ENCODE peak calls at places on chromosomes 2 and 18, in six cellular contexts. B is mesenchymal stem cell, I is H9, W is IMR-90, G is mesendoderm, E is H1. C is an unnamed sample.

GRCh38 chr2:96423281-96423680 is 81.9 kb downstream of the NEURL3 start:
- DNase-seq in B (no peak), I (no peak), W (no peak), G (no peak), E (no peak), C (no peak)

GRCh38 chr2:42025151-42025582 is 22.7 kb upstream of the PKDCC start:
- DNase-seq in B (peak; percentile 32), I (peak; percentile 61), W (peak; percentile 71), G (peak; percentile 93), E (no peak), C (no peak)

GRCh38 chr2:108640731-108641130 is 78.6 kb upstream of the RANBP2 start:
- DNase-seq in B (peak; percentile 93), I (no peak), W (peak; percentile 93), G (no peak), E (no peak), C (no peak)

GRCh38 chr2:160332318-160332717 is 132.2 kb upstream of the ITGB6 start:
- DNase-seq in B (peak; percentile 66), I (no peak), W (peak; percentile 65), G (peak; percentile 92), E (no peak), C (no peak)

GRCh38 chr2:129354662-129355061 is 624.8 kb upstream of the RAB6C start:
- DNase-seq in B (no peak), I (no peak), W (no peak), G (no peak), E (no peak), C (no peak)

GRCh38 chr2:138496096-138496651 is 5.4 kb upstream of the SPOPL start:
- DNase-seq in B (no peak), I (peak; percentile 35), W (no peak), G (no peak), E (no peak), C (no peak)

GRCh38 chr2:7118606-7119503 is 201.6 kb downstream of the RNF144A start:
- DNase-seq in B (peak; percentile 37), I (no peak), W (peak; percentile 13), G (peak; percentile 46), E (no peak), C (peak; percentile 50)

GRCh38 chr2:155525194-155525593 is 807.3 kb downstream of the NR4A2 start:
- DNase-seq in B (no peak), I (no peak), W (no peak), G (no peak), E (no peak), C (no peak)

GRCh38 chr2:119463136-119463535 is 31.5 kb downstream of the TMEM37 start:
- DNase-seq in B (no peak), I (no peak), W (no peak), G (no peak), E (no peak), C (no peak)

GRCh38 chr2:235263205-235264120 is 230.4 kb upstream of the AGAP1 start:
- DNase-seq in B (peak; percentile 96), I (peak; percentile 38), W (peak; percentile 93), G (peak; percentile 68), E (no peak), C (no peak)

GRCh38 chr2:64359892-64360657 is 93.9 kb upstream of the LGALSL start:
- DNase-seq in B (peak; percentile 96), I (peak; percentile 52), W (peak; percentile 92), G (peak; percentile 59), E (no peak), C (no peak)

GRCh38 chr2:164910091-164910899 is 45.0 kb downstream of the SLC38A11 start:
- DNase-seq in B (peak; percentile 75), I (no peak), W (peak; percentile 77), G (peak; percentile 63), E (no peak), C (no peak)

GRCh38 chr2:1219901-1220691 is 193.2 kb upstream of the TPO start:
- DNase-seq in B (no peak), I (no peak), W (no peak), G (no peak), E (no peak), C (no peak)

GRCh38 chr2:224887159-224887558 is 155.1 kb downstream of the DOCK10 start:
- DNase-seq in B (no peak), I (no peak), W (peak; percentile 56), G (no peak), E (no peak), C (no peak)

GRCh38 chr2:99488587-99488998 is 1.2 kb downstream of the REV1 start:
- DNase-seq in B (peak; percentile 67), I (no peak), W (peak; percentile 39), G (no peak), E (no peak), C (no peak)

GRCh38 chr2:41378420-41378819 is 669.4 kb upstream of the PKDCC start:
- DNase-seq in B (no peak), I (no peak), W (no peak), G (no peak), E (no peak), C (no peak)

GRCh38 chr18:21996261-21996892 is 173.0 kb upstream of the GATA6 start:
- DNase-seq in B (no peak), I (no peak), W (no peak), G (no peak), E (no peak), C (no peak)

GRCh38 chr2:239854596-239854995 is 170.5 kb downstream of the NDUFA10 start:
- DNase-seq in B (no peak), I (no peak), W (no peak), G (no peak), E (no peak), C (no peak)

GRCh38 chr2:174259981-174260380 is 11.6 kb upstream of the OLA1 start:
- DNase-seq in B (peak; percentile 80), I (no peak), W (peak; percentile 85), G (no peak), E (no peak), C (no peak)

GRCh38 chr2:26557244-26557925 is 79.5 kb upstream of the OTOF start:
- DNase-seq in B (no peak), I (no peak), W (no peak), G (no peak), E (no peak), C (no peak)

GRCh38 chr2:133525090-133525489 is 43.2 kb downstream of the NCKAP5 start:
- DNase-seq in B (no peak), I (no peak), W (no peak), G (no peak), E (no peak), C (no peak)
- H2BK15ac ChIP-seq in B (no peak overlapping the region), I (no peak overlapping the region), W (no peak overlapping the region), G (no peak overlapping the region), E (no peak overlapping the region), C (no peak overlapping the region)

DNA sequence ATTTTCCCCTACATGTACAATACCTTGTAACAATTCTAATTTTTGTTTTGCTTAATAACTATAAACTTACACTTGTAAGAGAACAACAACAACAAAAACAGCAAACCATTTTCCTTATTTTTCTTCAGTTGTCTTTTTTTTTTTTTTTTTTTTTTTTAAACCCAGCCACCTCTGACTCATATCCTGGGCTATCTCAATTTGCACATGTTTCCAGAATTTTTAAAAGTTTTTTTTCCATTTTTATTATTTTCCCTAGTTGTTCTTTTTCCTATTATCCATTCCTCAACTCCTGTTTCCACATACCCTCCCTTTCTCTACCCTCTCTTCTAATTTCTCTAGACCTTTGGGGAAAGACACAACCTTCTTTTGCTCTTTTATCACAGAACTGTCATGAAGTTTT is 112.5 kb downstream of the EFEMP1 start:
- DNase-seq in B (no peak), I (no peak), W (no peak), G (no peak), E (no peak), C (no peak)
- H2BK15ac ChIP-seq in B (no peak overlapping the region), I (no peak overlapping the region), W (no peak overlapping the region), G (no peak overlapping the region), E (no peak overlapping the region), C (no peak overlapping the region)

GRCh38 chr2:37586663-37587409 is 84.6 kb downstream of the CDC42EP3 start:
- DNase-seq in B (no peak), I (no peak), W (no peak), G (no peak), E (no peak), C (no peak)

GRCh38 chr2:37587817-37588216 is 83.6 kb downstream of the CDC42EP3 start:
- DNase-seq in B (no peak), I (no peak), W (no peak), G (no peak), E (no peak), C (no peak)

GRCh38 chr2:37583867-37584266 is 87.6 kb downstream of the CDC42EP3 start:
- DNase-seq in B (peak; percentile 71), I (no peak), W (peak; percentile 74), G (peak; percentile 27), E (no peak), C (peak; percentile 5)

GRCh38 chr2:37585295-37585908 is 86.0 kb downstream of the CDC42EP3 start:
- DNase-seq in B (peak; percentile 83), I (no peak), W (peak; percentile 80), G (peak; percentile 20), E (no peak), C (no peak)

DNA sequence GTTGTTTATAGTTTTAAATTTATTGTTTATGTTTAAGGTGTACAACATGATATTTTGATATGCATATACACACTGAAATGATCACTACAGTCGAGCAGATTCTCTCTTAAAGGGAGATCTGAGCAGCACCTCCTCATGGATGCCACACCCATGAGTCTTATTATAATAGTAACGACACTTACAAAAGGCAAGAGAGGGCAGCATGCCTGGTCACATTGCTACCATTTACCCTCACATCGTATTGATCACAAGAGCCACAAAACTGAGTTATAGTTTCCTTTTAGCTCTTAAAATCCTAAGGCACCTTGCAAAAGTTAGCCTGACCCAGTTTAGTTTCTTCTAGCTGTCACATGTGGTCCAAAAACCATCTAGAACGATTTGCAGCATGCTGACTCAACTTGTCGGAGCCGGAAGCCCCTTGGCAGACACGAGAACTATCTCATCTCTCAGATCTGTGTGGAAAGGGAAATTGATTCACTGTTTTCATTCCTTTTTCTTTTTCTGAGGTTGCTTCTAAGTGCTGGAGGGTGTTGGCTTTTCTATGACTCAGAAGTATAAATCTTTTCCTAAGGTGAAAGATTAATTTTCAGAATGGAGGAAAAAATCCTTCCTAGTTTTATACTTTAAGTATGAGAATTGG is 85.3 kb downstream of the CDC42EP3 start:
- DNase-seq in B (peak; percentile 91), I (no peak), W (peak; percentile 93), G (no peak), E (no peak), C (no peak)
- H2BK15ac ChIP-seq in B (no peak overlapping the region), I (no peak overlapping the region), W (peak overlapping the region; percentile 88), G (no peak overlapping the region), E (no peak overlapping the region), C (no peak overlapping the region)

GRCh38 chr2:205462681-205463345 is 219.5 kb upstream of the NRP2 start:
- DNase-seq in B (no peak), I (no peak), W (no peak), G (no peak), E (no peak), C (no peak)

GRCh38 chr2:205461169-205461568 is 221.1 kb upstream of the NRP2 start:
- DNase-seq in B (no peak), I (no peak), W (peak; percentile 3), G (no peak), E (no peak), C (no peak)

GRCh38 chr2:205463626-205464025 is 218.7 kb upstream of the NRP2 start:
- DNase-seq in B (no peak), I (no peak), W (no peak), G (peak; percentile 44), E (no peak), C (no peak)

GRCh38 chr2:205461678-205462665 is 220.3 kb upstream of the NRP2 start:
- DNase-seq in B (no peak), I (no peak), W (peak; percentile 19), G (no peak), E (no peak), C (no peak)

DNA sequence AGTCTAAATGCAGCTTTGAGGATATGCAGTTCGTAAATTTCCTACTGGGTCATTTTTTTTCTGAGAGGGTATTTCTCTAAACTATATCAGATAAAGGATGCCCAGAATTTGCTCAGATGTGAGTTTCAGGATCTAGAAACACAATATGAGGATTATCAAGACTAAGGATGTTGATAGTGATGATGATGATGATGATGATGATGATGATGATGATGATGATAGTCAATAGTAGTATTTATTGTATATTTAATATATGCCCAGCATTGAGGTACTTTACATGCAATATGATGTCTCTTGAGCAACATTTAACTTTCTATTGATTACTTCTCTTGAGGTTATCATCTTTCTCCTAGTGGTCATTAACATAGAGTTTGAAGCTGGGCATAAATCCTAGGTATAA is 222.1 kb upstream of the NRP2 start:
- DNase-seq in B (no peak), I (no peak), W (no peak), G (no peak), E (no peak), C (no peak)
- H2BK15ac ChIP-seq in B (no peak overlapping the region), I (no peak overlapping the region), W (no peak overlapping the region), G (no peak overlapping the region), E (no peak overlapping the region), C (no peak overlapping the region)

C was measured in neuronal stem cell.